ENCODE peak calls at places on chromosomes 12 and 14, in six cellular contexts. E is HCT116, M is GM12878, P is K562, X is SK-N-SH, U is HepG2. S is an unnamed sample.

GRCh38 chr12:3003593-3003992 is 44.4 kb downstream of the TEAD4 start:
- DNase-seq in X (no peak), U (no peak), M (no peak), P (no peak), E (no peak), S (no peak)

GRCh38 chr14:35234007-35234406 is 58.2 kb upstream of the PSMA6 start:
- DNase-seq in P (no peak), M (no peak), U (no peak), E (no peak), X (no peak), S (no peak)

GRCh38 chr14:77107228-77107627 is 9.2 kb downstream of the CIPC start:
- DNase-seq in E (no peak), M (no peak), X (no peak), P (no peak), U (no peak), S (no peak)

GRCh38 chr12:107645630-107646333 is 39.8 kb upstream of the PWP1 start:
- DNase-seq in E (no peak), U (no peak), M (no peak), X (peak), P (no peak), S (no peak)

GRCh38 chr14:72894623-72895378 is 900 bp upstream of the DPF3 start:
- DNase-seq in U (no peak), P (peak), X (peak), E (no peak), M (no peak), S (no peak)

GRCh38 chr12:109256011-109256410 is 53.1 kb downstream of the FOXN4 start:
- DNase-seq in P (no peak), E (no peak), U (no peak), M (no peak), X (no peak), S (no peak)

GRCh38 chr14:50397461-50398196 is 948 bp upstream of the CDKL1 start:
- DNase-seq in X (peak), U (peak), E (no peak), M (no peak), P (peak), S (no peak)

GRCh38 chr14:45041641-45042040 is 42.3 kb upstream of the PRPF39 start:
- DNase-seq in M (no peak), X (no peak), P (no peak), E (no peak), U (no peak), S (no peak)

GRCh38 chr14:93527076-93527692 is 96.4 kb downstream of the UNC79 start:
- DNase-seq in U (no peak), E (no peak), X (no peak), M (no peak), P (no peak), S (no peak)

GRCh38 chr12:41965996-41966395 is 178.7 kb downstream of the GXYLT1 start:
- DNase-seq in P (no peak), X (no peak), U (no peak), E (no peak), M (no peak), S (no peak)

GRCh38 chr14:24903337-24903736 is 146.6 kb downstream of the STXBP6 start:
- DNase-seq in E (no peak), P (no peak), X (no peak), M (no peak), U (no peak), S (no peak)

GRCh38 chr12:6827982-6828670 is at the start of gene P3H3:
- DNase-seq in M (no peak), X (peak), P (peak), U (peak), E (no peak), S (no peak)

GRCh38 chr12:45214739-45215418 is 1.0 kb upstream of the ANO6 start:
- DNase-seq in U (no peak), P (no peak), X (no peak), M (no peak), E (no peak), S (no peak)

GRCh38 chr12:7113389-7113871 is 4.4 kb upstream of the C1RL start:
- DNase-seq in X (peak), U (no peak), P (peak), E (no peak), M (no peak), S (no peak)

GRCh38 chr14:93894992-93895391 is 32.2 kb upstream of the FAM181A start:
- DNase-seq in X (peak), M (no peak), U (no peak), P (no peak), E (no peak), S (no peak)

GRCh38 chr14:90815817-90816662 is at the start of gene TTC7B:
- DNase-seq in P (peak), U (no peak), X (peak), E (no peak), M (no peak), S (peak)

GRCh38 chr12:112183141-112183581 is 57.8 kb downstream of the TRAFD1 start:
- DNase-seq in U (no peak), X (no peak), P (peak), M (peak), E (no peak), S (no peak)

GRCh38 chr12:89103831-89104230 is 248.5 kb downstream of the DUSP6 start:
- DNase-seq in P (no peak), M (no peak), E (no peak), X (no peak), U (no peak), S (no peak)

GRCh38 chr12:27517961-27518668 is 5.9 kb upstream of the PPFIBP1 start:
- DNase-seq in E (no peak), M (no peak), U (no peak), P (no peak), X (peak), S (no peak)

GRCh38 chr14:58315606-58316005 is 17.3 kb downstream of the ARID4A start:
- DNase-seq in U (no peak), P (no peak), E (no peak), M (no peak), X (no peak), S (no peak)

GRCh38 chr12:129202109-129202814 is 349.0 kb downstream of the GLT1D1 start:
- DNase-seq in E (no peak), P (peak), M (no peak), X (no peak), U (no peak), S (no peak)

GRCh38 chr12:100593490-100593889 is 20.0 kb downstream of the GAS2L3 start:
- DNase-seq in M (no peak), E (no peak), X (no peak), U (peak), P (no peak), S (no peak)

GRCh38 chr14:22536853-22537338 is 52.1 kb downstream of the DAD1 start:
- DNase-seq in P (peak), E (peak), X (no peak), U (no peak), M (peak), S (no peak)

GRCh38 chr12:111038075-111038474 is 117.7 kb upstream of the MYL2 start:
- DNase-seq in P (no peak), M (no peak), E (no peak), U (no peak), X (no peak), S (no peak)

GRCh38 chr14:88005050-88005481 is at the start of gene GPR65:
- DNase-seq in M (peak), X (no peak), P (no peak), E (no peak), U (no peak), S (no peak)

GRCh38 chr14:73059326-73059725 is 992 bp downstream of the RBM25 start:
- DNase-seq in U (peak), X (peak), E (no peak), P (no peak), M (no peak), S (peak)

GRCh38 chr12:123519151-123520001 is 14.1 kb downstream of the RILPL1 start:
- DNase-seq in P (no peak), X (no peak), U (peak), E (no peak), M (no peak), S (peak)

GRCh38 chr14:75417674-75418073 is 10.1 kb upstream of the JDP2 start:
- DNase-seq in P (peak), E (no peak), X (no peak), U (peak), M (no peak), S (no peak)

GRCh38 chr14:64910847-64911495 is 3.3 kb upstream of the CHURC1 start:
- DNase-seq in U (peak), E (peak), X (peak), M (no peak), P (peak), S (no peak)

GRCh38 chr12:54304187-54304810 is 3.5 kb upstream of the NFE2 start:
- DNase-seq in M (no peak), E (no peak), P (peak), X (no peak), U (peak), S (no peak)

GRCh38 chr12:112180422-112180821 is 55.1 kb downstream of the TRAFD1 start:
- DNase-seq in E (no peak), U (no peak), M (no peak), P (no peak), X (no peak), S (no peak)

GRCh38 chr12:113262710-113263109 is 41.4 kb downstream of the TPCN1 start:
- DNase-seq in M (no peak), P (no peak), U (no peak), X (no peak), E (no peak), S (no peak)

GRCh38 chr12:2138871-2139308 is 86.1 kb downstream of the CACNA1C start:
- DNase-seq in U (no peak), M (no peak), P (no peak), E (no peak), X (no peak), S (no peak)

GRCh38 chr12:42370013-42370412 is 44.0 kb downstream of the PPHLN1 start:
- DNase-seq in E (no peak), X (no peak), P (no peak), U (no peak), M (no peak), S (no peak)

GRCh38 chr14:100060766-100061165 is 4.5 kb upstream of the EVL start:
- DNase-seq in X (no peak), U (no peak), M (no peak), P (no peak), E (no peak), S (no peak)

GRCh38 chr14:100062602-100063001 is 2.6 kb upstream of the EVL start:
- DNase-seq in P (no peak), X (no peak), E (no peak), M (no peak), U (no peak), S (no peak)

GRCh38 chr14:100065942-100066574 is 836 bp downstream of the EVL start:
- DNase-seq in M (peak), E (no peak), U (no peak), P (peak), X (no peak), S (no peak)

GRCh38 chr14:100065161-100065871 is at the start of gene EVL:
- DNase-seq in M (peak), P (peak), U (no peak), E (no peak), X (no peak), S (no peak)

GRCh38 chr14:100063314-100063941 is 1.8 kb upstream of the EVL start:
- DNase-seq in X (no peak), M (no peak), P (no peak), E (no peak), U (no peak), S (no peak)
- TF ChIP-seq JUND in X (no peak), M (no peak), P (no peak), E (no peak), U (no peak), S (no peak)

DNA sequence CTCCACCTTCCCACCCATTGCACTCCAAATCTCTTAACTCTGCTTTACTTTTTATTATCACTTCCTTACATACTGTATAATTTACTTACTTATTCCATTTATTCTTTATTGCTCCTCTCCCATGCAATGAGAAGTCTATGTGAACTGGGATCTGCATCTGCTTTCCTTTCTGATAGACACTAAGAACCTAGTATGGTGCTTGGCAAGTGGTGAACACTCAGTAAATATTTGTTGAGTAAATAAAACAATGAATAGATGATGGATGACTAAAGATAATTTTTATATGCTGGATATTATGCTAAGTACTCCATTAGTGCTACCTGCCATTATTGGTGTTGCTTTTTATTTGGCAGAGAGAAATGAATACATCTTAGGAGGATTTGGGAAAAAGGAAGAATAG is 151.0 kb downstream of the TPH2 start:
- DNase-seq in P (no peak), M (no peak), E (no peak), X (no peak), U (no peak), S (no peak)
- TF ChIP-seq JUND in P (no peak), M (no peak), E (no peak), X (no peak), U (no peak), S (no peak)

GRCh38 chr12:31019561-31020308 is 53.9 kb upstream of the DDX11 start:
- DNase-seq in U (no peak), X (no peak), M (no peak), E (no peak), P (no peak), S (no peak)

GRCh38 chr12:31017535-31017934 is 56.1 kb upstream of the DDX11 start:
- DNase-seq in E (no peak), X (no peak), P (no peak), M (no peak), U (no peak), S (no peak)

GRCh38 chr12:31016057-31016456 is 57.6 kb upstream of the DDX11 start:
- DNase-seq in E (no peak), U (no peak), M (no peak), P (no peak), X (no peak), S (no peak)

GRCh38 chr12:31019106-31019505 is 54.6 kb upstream of the DDX11 start:
- DNase-seq in P (no peak), X (no peak), E (no peak), U (no peak), M (no peak), S (no peak)

GRCh38 chr12:31018106-31018890 is 55.4 kb upstream of the DDX11 start:
- DNase-seq in X (no peak), M (no peak), U (no peak), P (no peak), E (no peak), S (no peak)
- TF ChIP-seq JUND in X (no peak), M (no peak), U (no peak), P (no peak), E (no peak), S (no peak)

GRCh38 chr14:70002589-70003240 is 123.5 kb downstream of the SMOC1 start:
- DNase-seq in P (no peak), M (no peak), X (no peak), E (no peak), U (peak), S (no peak)

GRCh38 chr14:70000601-70001000 is 121.4 kb downstream of the SMOC1 start:
- DNase-seq in P (no peak), X (no peak), U (no peak), E (no peak), M (no peak), S (no peak)

GRCh38 chr14:69996197-69996596 is 117.0 kb downstream of the SMOC1 start:
- DNase-seq in M (no peak), U (no peak), X (no peak), E (no peak), P (no peak), S (no peak)

GRCh38 chr14:69997849-69998248 is 118.6 kb downstream of the SMOC1 start:
- DNase-seq in M (no peak), P (no peak), E (no peak), X (no peak), U (peak), S (peak)

GRCh38 chr14:69999246-69999645 is 120.0 kb downstream of the SMOC1 start:
- DNase-seq in X (no peak), E (no peak), P (no peak), M (no peak), U (no peak), S (peak)
- TF ChIP-seq JUND in X (no peak), E (no peak), P (no peak), M (no peak), U (no peak), S (peak)

DNA sequence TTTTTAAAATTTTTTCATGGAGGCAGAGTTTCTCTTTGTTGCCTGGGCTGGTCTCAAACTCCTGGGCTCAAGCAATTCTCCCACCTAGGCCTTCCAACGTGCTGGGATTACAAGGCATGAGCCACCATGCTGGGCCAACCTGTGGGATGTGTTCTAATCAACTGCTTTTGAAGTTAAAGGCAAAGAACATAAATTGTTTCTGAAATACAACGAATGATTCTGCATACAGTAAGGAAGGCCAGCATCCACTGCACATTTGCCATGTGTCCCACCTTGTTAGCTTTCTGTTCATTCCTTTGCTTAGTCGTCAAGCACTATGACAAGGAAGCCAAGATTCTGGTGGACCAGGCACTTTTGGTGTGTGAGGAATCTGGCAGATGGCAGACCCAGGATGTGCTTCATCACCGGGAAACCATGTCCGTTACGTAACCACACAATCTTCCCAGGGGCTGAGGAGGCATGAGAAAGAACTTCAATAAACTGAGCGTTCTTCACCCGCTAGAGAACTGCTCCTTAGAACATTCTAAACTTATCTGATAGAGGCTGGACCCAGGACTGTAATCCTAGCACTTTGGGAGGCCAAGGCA is 24.5 kb downstream of the MOK start:
- DNase-seq in E (no peak), P (no peak), U (no peak), M (no peak), X (no peak), S (no peak)
- TF ChIP-seq JUND in E (no peak), P (no peak), U (no peak), M (no peak), X (peak), S (no peak)

DNA sequence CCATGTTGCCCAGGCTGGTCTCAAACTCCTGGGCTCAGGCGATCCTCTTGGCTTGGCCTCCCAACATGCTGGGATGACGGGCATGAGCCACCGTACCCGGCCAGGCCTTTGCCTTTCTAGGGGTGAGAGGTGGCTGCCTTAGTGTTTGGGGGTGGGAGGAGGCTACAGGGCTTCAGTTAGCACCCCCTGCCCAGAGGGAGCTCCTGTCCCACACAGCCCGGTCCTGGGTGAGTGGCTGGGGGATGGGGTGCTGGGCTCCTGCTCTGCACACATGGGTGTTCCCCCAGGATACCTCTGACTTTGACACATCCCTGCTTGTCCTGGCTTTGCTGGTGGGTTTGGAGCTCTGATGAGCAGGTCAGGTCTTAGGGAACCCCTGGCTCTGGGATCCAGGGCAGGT is 9.9 kb downstream of the ULK1 start:
- DNase-seq in E (no peak), X (no peak), P (no peak), M (no peak), U (no peak), S (no peak)
- TF ChIP-seq JUND in E (no peak), X (no peak), P (no peak), M (no peak), U (no peak), S (no peak)

S was measured in T47D.